ENCODE peak calls at places on chromosomes 12 and 14, in six cellular contexts. U is WTC11; T is NCI-H1105; P is hepatocyte; D is stimulated activated CD4-positive, alpha-beta T cell treated with anti-CD3 and anti-CD28 coated beads, Interleukin-4, amount 100 ng/mL, for 1 hour; F is tibial nerve. K is an unnamed sample.

GRCh38 chr14:84770030-84770429 is 759.9 kb upstream of the FLRT2 start:
- DNase-seq in T (no peak), U (no peak), F (no peak), D (no peak), P (no peak), K (no peak)

GRCh38 chr14:105436891-105437722 is 17.5 kb downstream of the MTA1 start:
- DNase-seq in T (peak; percentile 57), P (no peak), D (no peak), U (no peak), F (no peak), K (no peak)

GRCh38 chr12:40735551-40736230 is 43.5 kb downstream of the CNTN1 start:
- DNase-seq in U (no peak), P (no peak), T (no peak), F (no peak), D (no peak), K (no peak)

GRCh38 chr12:55972045-55972843 is 1.6 kb upstream of the RAB5B start:
- DNase-seq in U (no peak), T (no peak), D (no peak), F (no peak), P (peak; percentile 50), K (no peak)

GRCh38 chr14:97267509-97267908 is 470.3 kb downstream of the VRK1 start:
- DNase-seq in U (no peak), T (peak; percentile 28), F (no peak), P (no peak), D (no peak), K (no peak)

GRCh38 chr14:92252291-92252690 is 70.7 kb upstream of the SLC24A4 start:
- DNase-seq in F (no peak), T (peak; percentile 81), D (no peak), U (no peak), P (no peak), K (no peak)

GRCh38 chr14:106286697-106287290 is 760.4 kb downstream of the TMEM121 start:
- DNase-seq in P (no peak), D (no peak), U (no peak), F (no peak), T (no peak), K (no peak)

GRCh38 chr14:61524211-61524806 is 171.0 kb upstream of the HIF1A start:
- DNase-seq in P (peak; percentile 53), T (peak; percentile 77), U (no peak), D (no peak), F (no peak), K (no peak)

GRCh38 chr12:111158992-111159391 is 209.9 kb downstream of the PHETA1 start:
- DNase-seq in T (no peak), P (no peak), D (no peak), U (no peak), F (no peak), K (no peak)

GRCh38 chr14:41606249-41607118 is at the start of gene LRFN5:
- DNase-seq in T (peak; percentile 76), U (peak; percentile 68), D (peak; percentile 14), F (no peak), P (peak; percentile 67), K (peak; percentile 54)

GRCh38 chr14:59252772-59253500 is 64.5 kb downstream of the DAAM1 start:
- DNase-seq in D (no peak), F (no peak), U (no peak), P (no peak), T (no peak), K (no peak)

GRCh38 chr12:57455374-57456144 is 452 bp downstream of the INHBE start:
- DNase-seq in P (no peak), T (no peak), U (no peak), D (no peak), F (no peak), K (no peak)

GRCh38 chr12:19553177-19553576 is 113.9 kb downstream of the AEBP2 start:
- DNase-seq in U (no peak), D (no peak), T (no peak), P (no peak), F (no peak), K (no peak)

GRCh38 chr14:104932676-104933631 is 8.3 kb downstream of the PLD4 start:
- DNase-seq in T (peak; percentile 78), P (peak; percentile 92), U (peak; percentile 87), F (peak; percentile 74), D (peak; percentile 93), K (peak; percentile 86)

GRCh38 chr14:106694638-106695393 is 1168.4 kb downstream of the TMEM121 start:
- DNase-seq in P (no peak), U (no peak), D (peak; percentile 77), F (no peak), T (peak; percentile 52), K (no peak)

GRCh38 chr14:70425349-70425748 is 8.5 kb upstream of the SYNJ2BP start:
- DNase-seq in U (no peak), D (no peak), F (no peak), P (peak; percentile 14), T (peak; percentile 10), K (no peak)

GRCh38 chr14:67757175-67757574 is 55.5 kb downstream of the RDH12 start:
- DNase-seq in F (no peak), D (no peak), T (no peak), P (no peak), U (no peak), K (no peak)

GRCh38 chr14:91068642-91069041 is 8.2 kb upstream of the RPS6KA5 start:
- DNase-seq in T (no peak), D (no peak), P (no peak), U (no peak), F (no peak), K (no peak)

GRCh38 chr12:94571556-94571955 is 78.8 kb downstream of the TMCC3 start:
- DNase-seq in T (no peak), F (no peak), D (no peak), U (no peak), P (peak; percentile 88), K (no peak)

GRCh38 chr12:131856366-131857097 is 28.3 kb downstream of the MMP17 start:
- DNase-seq in P (no peak), F (no peak), U (no peak), T (no peak), D (no peak), K (no peak)

GRCh38 chr12:18320036-18320617 is 58.8 kb downstream of the PIK3C2G start:
- DNase-seq in D (no peak), P (peak; percentile 61), F (no peak), T (no peak), U (peak; percentile 28), K (peak; percentile 61)

GRCh38 chr14:23121401-23121800 is 2.3 kb upstream of the CEBPE start:
- DNase-seq in U (no peak), T (no peak), F (no peak), D (no peak), P (peak; percentile 70), K (no peak)

GRCh38 chr14:88454886-88455285 is 69.4 kb downstream of the SPATA7 start:
- DNase-seq in P (no peak), T (no peak), U (no peak), F (no peak), D (no peak), K (no peak)

GRCh38 chr12:109458086-109458485 is 19.0 kb downstream of the KCTD10 start:
- DNase-seq in P (no peak), F (no peak), T (no peak), U (no peak), D (no peak), K (no peak)

GRCh38 chr14:83300454-83301064 is 1766.9 kb upstream of the SEL1L start:
- DNase-seq in T (peak; percentile 56), D (no peak), F (no peak), U (no peak), P (peak; percentile 60), K (peak; percentile 31)

GRCh38 chr12:97404549-97404948 is 58.1 kb upstream of the RMST start:
- DNase-seq in U (peak; percentile 65), F (no peak), T (peak; percentile 59), D (no peak), P (peak; percentile 69), K (peak; percentile 38)

GRCh38 chr12:116406529-116406928 is 129.0 kb upstream of the MED13L start:
- DNase-seq in T (no peak), U (peak; percentile 34), D (no peak), P (peak; percentile 84), F (peak; percentile 90), K (no peak)

GRCh38 chr12:9319842-9320173 is 111.6 kb upstream of the PZP start:
- DNase-seq in F (no peak), U (no peak), T (no peak), D (no peak), P (no peak), K (no peak)

GRCh38 chr12:109777544-109777943 is 55.7 kb downstream of the TRPV4 start:
- DNase-seq in P (no peak), U (no peak), D (peak; percentile 15), F (no peak), T (no peak), K (no peak)

GRCh38 chr12:80422549-80422948 is 21.5 kb upstream of the PTPRQ start:
- DNase-seq in T (no peak), P (no peak), F (no peak), U (no peak), D (no peak), K (no peak)

GRCh38 chr14:49861923-49862673 is 9.5 kb upstream of the NEMF start:
- DNase-seq in F (peak; percentile 73), D (peak; percentile 77), U (peak; percentile 80), P (peak; percentile 93), T (peak; percentile 79), K (peak; percentile 93)

GRCh38 chr14:104591506-104592291 is 12.1 kb downstream of the C14orf180 start:
- DNase-seq in D (no peak), U (no peak), T (no peak), F (no peak), P (no peak), K (no peak)

GRCh38 chr14:65732112-65732511 is 319.6 kb downstream of the FUT8 start:
- DNase-seq in F (no peak), T (no peak), D (no peak), U (no peak), P (no peak), K (no peak)

GRCh38 chr14:74527736-74528280 is 34.2 kb downstream of the ISCA2 start:
- DNase-seq in P (no peak), U (no peak), T (no peak), F (no peak), D (no peak), K (no peak)

K was measured in neuronal stem cell.